ENCODE peak calls at places on chromosomes 3 and 15, in ten cellular contexts. U is transverse colon; K is stimulated activated CD8-positive, alpha-beta memory T cell treated with anti-CD3 and anti-CD28 coated beads, Interleukin-4, amount 100 ng/mL, for 1 hour; E is mesenchymal stem cell; T is MV-4-11; G is activated CD4-positive, alpha-beta T cell treated with anti-CD3 and anti-CD28 coated beads for 24 hours; R is T-helper 2 cell; Z is left ventricle myocardium superior; V is naive B cell; X is GOT3. B is an unnamed sample.

GRCh38 chr15:55108858-55109518 is 87.8 kb downstream of the RSL24D1 start:
- DNase-seq in U (peak), K (no peak), E (peak), T (peak), G (peak), R (no peak), Z (peak), V (peak), X (no peak), B (peak)

GRCh38 chr3:113216393-113216792 is 5.0 kb downstream of the BOC start:
- DNase-seq in U (no peak), K (no peak), E (peak), T (no peak), G (no peak), R (no peak), Z (no peak), V (no peak), X (no peak), B (no peak)

GRCh38 chr3:38084969-38085942 is 46.2 kb downstream of the DLEC1 start:
- DNase-seq in U (no peak), K (no peak), E (no peak), T (no peak), G (no peak), R (no peak), Z (no peak), V (no peak), X (no peak), B (no peak)

GRCh38 chr15:96428742-96429141 is 98.2 kb downstream of the NR2F2 start:
- DNase-seq in U (no peak), K (no peak), E (peak), T (no peak), G (no peak), R (no peak), Z (no peak), V (no peak), X (peak), B (no peak)

GRCh38 chr3:99365396-99365795 is 273.0 kb upstream of the COL8A1 start:
- DNase-seq in U (no peak), K (no peak), E (no peak), T (no peak), G (no peak), R (no peak), Z (no peak), V (no peak), X (no peak), B (no peak)

GRCh38 chr3:96813820-96814580 is 394 bp upstream of the EPHA6 start:
- DNase-seq in U (peak), K (no peak), E (peak), T (no peak), G (no peak), R (no peak), Z (peak), V (no peak), X (no peak), B (peak)

GRCh38 chr3:79161941-79162340 is 605.9 kb downstream of the ROBO1 start:
- DNase-seq in U (no peak), K (no peak), E (no peak), T (peak), G (no peak), R (no peak), Z (no peak), V (no peak), X (no peak), B (no peak)

GRCh38 chr15:41698779-41699178 is 38.6 kb downstream of the MGA start:
- DNase-seq in U (no peak), K (no peak), E (no peak), T (no peak), G (no peak), R (no peak), Z (no peak), V (no peak), X (no peak), B (no peak)

GRCh38 chr3:47225310-47225906 is 57.2 kb downstream of the KIF9 start:
- DNase-seq in U (peak), K (no peak), E (peak), T (peak), G (no peak), R (no peak), Z (no peak), V (peak), X (no peak), B (no peak)

GRCh38 chr15:68572921-68573320 is 5.9 kb upstream of the CORO2B start:
- DNase-seq in U (no peak), K (no peak), E (no peak), T (no peak), G (no peak), R (no peak), Z (no peak), V (no peak), X (no peak), B (no peak)

GRCh38 chr15:74983725-74984231 is 11.6 kb upstream of the SCAMP5 start:
- DNase-seq in U (no peak), K (no peak), E (no peak), T (peak), G (peak), R (no peak), Z (no peak), V (no peak), X (no peak), B (no peak)

GRCh38 chr3:48597408-48597800 is 2.3 kb upstream of the COL7A1 start:
- DNase-seq in U (no peak), K (no peak), E (no peak), T (no peak), G (no peak), R (no peak), Z (no peak), V (no peak), X (no peak), B (no peak)

GRCh38 chr3:169494982-169495381 is 168.5 kb downstream of the MECOM start:
- DNase-seq in U (no peak), K (no peak), E (no peak), T (no peak), G (no peak), R (no peak), Z (no peak), V (no peak), X (no peak), B (no peak)

GRCh38 chr3:159853506-159853864 is 135.2 kb upstream of the IL12A start:
- DNase-seq in U (no peak), K (no peak), E (no peak), T (no peak), G (no peak), R (no peak), Z (no peak), V (no peak), X (no peak), B (no peak)

GRCh38 chr15:50685191-50685975 is 1.2 kb downstream of the TRPM7 start:
- DNase-seq in U (no peak), K (no peak), E (peak), T (no peak), G (no peak), R (no peak), Z (no peak), V (no peak), X (no peak), B (no peak)

GRCh38 chr3:23702198-23702597 is 103.6 kb upstream of the UBE2E1 start:
- DNase-seq in U (no peak), K (no peak), E (peak), T (no peak), G (no peak), R (no peak), Z (no peak), V (no peak), X (no peak), B (no peak)

GRCh38 chr3:153731036-153731435 is 390.2 kb upstream of the ARHGEF26 start:
- DNase-seq in U (no peak), K (no peak), E (no peak), T (no peak), G (no peak), R (no peak), Z (no peak), V (no peak), X (no peak), B (no peak)

GRCh38 chr3:46866720-46867549 is 3.7 kb upstream of the MYL3 start:
- DNase-seq in U (peak), K (peak), E (peak), T (peak), G (peak), R (peak), Z (peak), V (peak), X (peak), B (peak)

GRCh38 chr15:100211855-100212850 is 129.6 kb downstream of the ADAMTS17 start:
- DNase-seq in U (peak), K (no peak), E (peak), T (no peak), G (no peak), R (no peak), Z (no peak), V (no peak), X (no peak), B (no peak)

GRCh38 chr15:101013769-101014223 is 94.6 kb downstream of the LRRK1 start:
- DNase-seq in U (peak), K (no peak), E (no peak), T (no peak), G (no peak), R (no peak), Z (no peak), V (no peak), X (no peak), B (no peak)

GRCh38 chr3:98039322-98040024 is 4.4 kb upstream of the GABRR3 start:
- DNase-seq in U (peak), K (peak), E (peak), T (peak), G (peak), R (peak), Z (peak), V (peak), X (peak), B (peak)

GRCh38 chr3:195194559-195195161 is 76.3 kb downstream of the XXYLT1 start:
- DNase-seq in U (no peak), K (no peak), E (peak), T (no peak), G (no peak), R (no peak), Z (no peak), V (no peak), X (no peak), B (no peak)

GRCh38 chr15:29822100-29822684 is at the start of gene TJP1:
- DNase-seq in U (peak), K (no peak), E (peak), T (no peak), G (no peak), R (no peak), Z (peak), V (no peak), X (peak), B (peak)

GRCh38 chr3:108406661-108407206 is 103.7 kb downstream of the MYH15 start:
- DNase-seq in U (peak), K (no peak), E (peak), T (peak), G (peak), R (no peak), Z (no peak), V (no peak), X (no peak), B (no peak)

GRCh38 chr15:31214864-31215489 is 111.7 kb upstream of the KLF13 start:
- DNase-seq in U (peak), K (no peak), E (no peak), T (peak), G (no peak), R (no peak), Z (peak), V (no peak), X (no peak), B (peak)

GRCh38 chr3:65371053-65371452 is 667.7 kb downstream of the MAGI1 start:
- DNase-seq in U (no peak), K (no peak), E (no peak), T (no peak), G (no peak), R (no peak), Z (no peak), V (no peak), X (no peak), B (no peak)

GRCh38 chr3:11764931-11765363 is 81.7 kb downstream of the TAMM41 start:
- DNase-seq in U (no peak), K (no peak), E (peak), T (peak), G (no peak), R (no peak), Z (no peak), V (no peak), X (no peak), B (no peak)

GRCh38 chr15:88535100-88535499 is 11.4 kb downstream of the DET1 start:
- DNase-seq in U (no peak), K (no peak), E (peak), T (no peak), G (no peak), R (no peak), Z (no peak), V (no peak), X (no peak), B (no peak)

GRCh38 chr3:195531683-195532082 is 11.4 kb downstream of the PPP1R2 start:
- DNase-seq in U (no peak), K (no peak), E (no peak), T (no peak), G (no peak), R (no peak), Z (no peak), V (no peak), X (no peak), B (no peak)

GRCh38 chr15:43795997-43796396 is 3.9 kb downstream of the SERF2 start:
- DNase-seq in U (no peak), K (no peak), E (no peak), T (no peak), G (no peak), R (no peak), Z (no peak), V (no peak), X (no peak), B (no peak)